ENCODE peak calls at places on chromosome 4, in four cellular contexts. O is AG10803, N is AG09309, P is retinal pigment epithelial cell. U is an unnamed sample.

GRCh38 chr4:2825740-2826139 is 17.9 kb upstream of the ADD1 start:
- DNase-seq in O (no peak), P (no peak), N (no peak), U (no peak)

GRCh38 chr4:103046416-103047290 is 27.1 kb upstream of the SLC9B1 start:
- DNase-seq in N (no peak), O (peak), P (peak), U (peak)

GRCh38 chr4:8761167-8761823 is 110.3 kb downstream of the HMX1 start:
- DNase-seq in O (no peak), N (no peak), P (no peak), U (no peak)

GRCh38 chr4:115851918-115852766 is 738.7 kb upstream of the NDST4 start:
- DNase-seq in O (no peak), N (no peak), P (peak), U (peak)

GRCh38 chr4:87406462-87406861 is 15.5 kb upstream of the HSD17B11 start:
- DNase-seq in P (no peak), N (no peak), O (no peak), U (no peak)

GRCh38 chr4:100841911-100842310 is 324.1 kb upstream of the EMCN start:
- DNase-seq in P (no peak), O (peak), N (no peak), U (no peak)

GRCh38 chr4:165404696-165405095 is 25.9 kb downstream of the CPE start:
- DNase-seq in P (no peak), N (no peak), O (no peak), U (no peak)

GRCh38 chr4:173747537-173748257 is 217.7 kb upstream of the HAND2 start:
- DNase-seq in N (no peak), P (no peak), O (no peak), U (no peak)

GRCh38 chr4:21697583-21697982 is 251.0 kb downstream of the KCNIP4 start:
- DNase-seq in N (no peak), P (no peak), O (no peak), U (no peak)

GRCh38 chr4:155999743-156000142 is 46.1 kb upstream of the CTSO start:
- DNase-seq in P (no peak), O (no peak), N (no peak), U (peak)

GRCh38 chr4:36349904-36350554 is 68.6 kb downstream of the DTHD1 start:
- DNase-seq in O (no peak), N (no peak), P (no peak), U (peak)

GRCh38 chr4:168864831-168865541 is 145.1 kb downstream of the CBR4 start:
- DNase-seq in P (no peak), O (peak), N (no peak), U (peak)

GRCh38 chr4:82484987-82485783 is 54.8 kb downstream of the ENOPH1 start:
- DNase-seq in N (no peak), P (no peak), O (no peak), U (peak)

GRCh38 chr4:120056249-120056648 is 10.4 kb downstream of the MAD2L1 start:
- DNase-seq in P (no peak), N (no peak), O (peak), U (peak)

GRCh38 chr4:153083447-153083921 is 120.8 kb upstream of the TRIM2 start:
- DNase-seq in P (peak), N (peak), O (peak), U (peak)

GRCh38 chr4:185817403-185817818 is 5.4 kb upstream of the SORBS2 start:
- DNase-seq in P (no peak), N (no peak), O (no peak), U (no peak)

GRCh38 chr4:6773106-6773505 is 9.4 kb upstream of the KIAA0232 start:
- DNase-seq in P (no peak), O (peak), N (no peak), U (no peak)

GRCh38 chr4:90415116-90415515 is 287.9 kb downstream of the CCSER1 start:
- DNase-seq in N (no peak), P (no peak), O (no peak), U (no peak)

GRCh38 chr4:12963291-12963690 is 520.8 kb downstream of the RAB28 start:
- DNase-seq in O (no peak), N (no peak), P (no peak), U (no peak)

GRCh38 chr4:109052699-109053656 is 249.5 kb downstream of the COL25A1 start:
- DNase-seq in P (no peak), O (no peak), N (no peak), U (no peak)

GRCh38 chr4:94577136-94577535 is 125.4 kb downstream of the PDLIM5 start:
- DNase-seq in N (no peak), O (peak), P (peak), U (peak)

GRCh38 chr4:24657768-24658617 is 73.6 kb upstream of the DHX15 start:
- DNase-seq in P (peak), N (no peak), O (peak), U (peak)

GRCh38 chr4:20284990-20285389 is 33.3 kb downstream of the SLIT2 start:
- DNase-seq in O (peak), N (no peak), P (no peak), U (peak)

GRCh38 chr4:83110970-83111369 is 3.6 kb downstream of the PLAC8 start:
- DNase-seq in N (no peak), O (no peak), P (no peak), U (no peak)

GRCh38 chr4:39614487-39615162 is 24.0 kb downstream of the SMIM14 start:
- DNase-seq in N (peak), O (peak), P (no peak), U (peak)

GRCh38 chr4:153616005-153616555 is 68.0 kb upstream of the TLR2 start:
- DNase-seq in P (no peak), O (no peak), N (no peak), U (no peak)

GRCh38 chr4:168882650-168883233 is 127.3 kb downstream of the CBR4 start:
- DNase-seq in O (peak), P (no peak), N (no peak), U (peak)

GRCh38 chr4:2867758-2868491 is 24.3 kb downstream of the ADD1 start:
- DNase-seq in O (peak), N (no peak), P (peak), U (peak)

GRCh38 chr4:98092833-98093439 is 50.3 kb downstream of the STPG2 start:
- DNase-seq in N (no peak), O (peak), P (no peak), U (peak)

GRCh38 chr4:68950033-68950432 is 1.6 kb downstream of the UGT2A3 start:
- DNase-seq in O (no peak), P (no peak), N (no peak), U (no peak)
- TF ChIP-seq CTCF in O (no peak), P (no peak), N (no peak), U (no peak)

GRCh38 chr4:145694929-145695328 is 15.0 kb downstream of the C4orf51 start:
- DNase-seq in N (no peak), O (peak), P (no peak), U (no peak)

GRCh38 chr4:145686991-145687390 is 7.0 kb downstream of the C4orf51 start:
- DNase-seq in P (no peak), O (no peak), N (no peak), U (no peak)

GRCh38 chr4:145690610-145691009 is 10.7 kb downstream of the C4orf51 start:
- DNase-seq in P (no peak), N (no peak), O (no peak), U (no peak)
- TF ChIP-seq CTCF in P (no peak), N (no peak), O (no peak), U (no peak)

GRCh38 chr4:73142995-73143547 is 73.6 kb upstream of the COX18 start:
- DNase-seq in N (no peak), P (no peak), O (no peak), U (no peak)
- TF ChIP-seq CTCF in N (peak), P (no peak), O (no peak), U (peak)

GRCh38 chr4:123244233-123244632 is 152.4 kb upstream of the SPRY1 start:
- DNase-seq in P (no peak), N (no peak), O (no peak), U (peak)
- TF ChIP-seq CTCF in P (no peak), N (no peak), O (no peak), U (no peak)

GRCh38 chr4:107757860-107758476 is 37.9 kb upstream of the PAPSS1 start:
- DNase-seq in O (peak), N (no peak), P (no peak), U (peak)

GRCh38 chr4:107755841-107756356 is 35.9 kb upstream of the PAPSS1 start:
- DNase-seq in O (peak), N (no peak), P (no peak), U (peak)

GRCh38 chr4:107757293-107757692 is 37.3 kb upstream of the PAPSS1 start:
- DNase-seq in O (no peak), P (no peak), N (no peak), U (no peak)

DNA sequence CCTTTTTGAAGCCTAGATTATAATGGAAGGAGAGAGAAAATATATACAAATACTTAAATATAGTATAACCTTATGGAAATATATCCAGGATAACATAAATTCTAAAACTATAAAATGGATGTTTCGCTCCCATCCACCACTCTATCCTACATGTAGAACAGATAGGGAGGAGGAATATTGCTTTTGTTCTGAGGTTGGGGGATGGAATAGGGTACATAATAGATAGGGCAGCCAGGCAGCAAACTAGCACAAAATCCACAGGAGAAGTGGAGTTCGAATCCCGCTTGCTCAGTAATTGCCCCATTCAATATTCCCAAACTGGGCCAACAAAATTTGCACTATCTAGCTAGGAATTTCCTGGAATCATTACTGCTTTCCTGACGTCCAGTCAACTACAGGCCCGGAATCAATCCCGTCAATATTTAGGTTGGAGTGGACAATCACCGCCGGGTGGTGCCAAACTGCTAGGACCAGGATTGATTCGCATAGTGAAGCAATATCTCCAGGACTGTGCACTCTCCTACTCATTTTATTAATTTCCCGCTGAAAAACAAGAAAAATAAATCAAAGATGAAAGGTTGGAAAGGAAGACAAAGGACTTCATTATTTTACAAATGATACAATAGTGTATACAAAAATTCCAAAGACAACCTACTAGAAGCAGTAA is 40.4 kb upstream of the PAPSS1 start:
- DNase-seq in O (no peak), N (no peak), P (no peak), U (peak)
- TF ChIP-seq CTCF in O (peak), N (peak), P (peak), U (peak)

GRCh38 chr4:114052227-114052626 is 72.8 kb upstream of the ARSJ start:
- DNase-seq in N (no peak), P (no peak), O (no peak), U (no peak)

GRCh38 chr4:114056599-114056998 is 77.2 kb upstream of the ARSJ start:
- DNase-seq in O (no peak), N (no peak), P (no peak), U (peak)

DNA sequence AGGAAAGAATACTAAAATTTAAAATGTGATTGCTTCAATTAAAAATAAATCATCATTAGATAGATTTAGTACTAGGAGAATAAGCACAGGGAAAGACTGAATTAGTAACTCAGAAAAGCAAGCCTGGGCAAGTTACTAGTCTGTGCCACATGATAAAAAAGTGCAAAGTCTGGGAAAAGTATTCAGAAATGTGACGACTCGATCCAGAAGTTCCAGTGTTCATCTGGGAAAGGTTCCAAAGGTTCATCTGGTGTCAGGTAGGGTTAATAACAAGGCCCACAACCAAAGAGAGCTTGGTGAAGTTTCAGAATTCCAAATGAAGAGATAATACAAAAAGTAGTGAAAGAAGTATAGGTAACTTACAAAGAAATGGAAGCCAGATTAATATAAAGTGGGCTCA is 78.3 kb upstream of the ARSJ start:
- DNase-seq in O (no peak), N (no peak), P (no peak), U (no peak)
- TF ChIP-seq CTCF in O (no peak), N (no peak), P (no peak), U (no peak)

GRCh38 chr4:154984616-154985015 is 203.5 kb downstream of the RBM46 start:
- DNase-seq in O (no peak), P (no peak), N (no peak), U (no peak)

GRCh38 chr4:154982187-154983047 is 201.3 kb downstream of the RBM46 start:
- DNase-seq in O (peak), P (peak), N (no peak), U (peak)

GRCh38 chr4:154985673-154986072 is 204.6 kb downstream of the RBM46 start:
- DNase-seq in P (no peak), O (peak), N (no peak), U (peak)

GRCh38 chr4:154984148-154984547 is 203.1 kb downstream of the RBM46 start:
- DNase-seq in P (no peak), O (no peak), N (no peak), U (no peak)

DNA sequence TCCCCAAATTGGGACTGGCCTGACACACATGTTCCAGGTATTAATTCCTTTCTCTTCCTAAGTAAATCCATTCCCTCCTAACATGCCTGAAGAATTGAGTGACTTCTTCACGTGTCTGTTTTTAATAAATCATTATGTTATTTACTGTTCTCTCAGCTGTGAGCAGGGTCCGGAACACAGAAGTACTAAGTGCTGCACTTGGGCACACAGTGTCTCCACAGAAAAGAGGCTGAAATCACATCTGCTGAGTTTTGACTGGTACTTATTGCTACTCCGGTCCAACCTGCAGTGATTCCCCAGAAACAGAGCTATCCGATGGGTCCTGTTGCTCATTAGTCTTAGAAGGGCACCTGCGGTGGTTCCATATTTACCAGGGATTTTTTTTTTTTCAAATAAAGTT is 202.6 kb downstream of the RBM46 start:
- DNase-seq in N (no peak), P (no peak), O (no peak), U (no peak)
- TF ChIP-seq CTCF in N (no peak), P (no peak), O (no peak), U (no peak)

GRCh38 chr4:139692300-139693012 is 26.8 kb downstream of the MGST2 start:
- DNase-seq in P (no peak), O (no peak), N (no peak), U (no peak)
- TF ChIP-seq CTCF in P (peak), O (peak), N (peak), U (peak)

U was measured in cardiac fibroblast.